ENCODE peak calls at places on chromosomes 2 and 18, in ten cellular contexts. L is epithelial cell of proximal tubule; M is T follicular helper cell; P is prostate gland; G is astrocyte; F is D341Med; T is Peyer's patch; W is HFFc6; Z is heart right ventricle; N is stimulated activated CD4-positive, alpha-beta T cell treated with anti-CD3 and anti-CD28 coated beads, Interleukin-12 subunit alpha, Interleukin-12 subunit beta, amount 100 ng/mL, for 4 hours. Q is an unnamed sample.

GRCh38 chr2:28422903-28423741 is 30.5 kb downstream of the FOSL2 start:
- DNase-seq in L (no peak), P (no peak), W (no peak), F (no peak), M (no peak), G (no peak), T (peak; percentile 41), Z (no peak), N (no peak), Q (no peak)

GRCh38 chr2:120456867-120457266 is 110.9 kb downstream of the INHBB start:
- DNase-seq in W (no peak), G (no peak), P (no peak), M (no peak), Z (no peak), T (no peak), L (no peak), F (no peak), N (no peak), Q (no peak)

GRCh38 chr2:224919472-224920110 is 122.7 kb downstream of the DOCK10 start:
- DNase-seq in L (no peak), G (no peak), F (no peak), Z (no peak), W (no peak), P (no peak), N (no peak), T (no peak), M (no peak), Q (no peak)

GRCh38 chr2:46045888-46046287 is 251.3 kb upstream of the EPAS1 start:
- DNase-seq in Z (no peak), N (no peak), G (no peak), T (no peak), P (no peak), L (no peak), W (no peak), F (no peak), M (no peak), Q (no peak)

GRCh38 chr2:20744366-20745335 is 77.7 kb downstream of the GDF7 start:
- DNase-seq in T (no peak), G (no peak), W (no peak), F (no peak), P (no peak), M (no peak), N (no peak), Z (no peak), L (no peak), Q (no peak)

GRCh38 chr18:14089176-14089575 is 43.1 kb downstream of the ZNF519 start:
- DNase-seq in T (no peak), P (no peak), N (no peak), L (no peak), W (no peak), G (no peak), F (no peak), Z (no peak), M (no peak), Q (no peak)

GRCh38 chr2:197198890-197199289 is 111.7 kb downstream of the ANKRD44 start:
- DNase-seq in N (peak; percentile 65), F (no peak), M (peak; percentile 88), L (no peak), P (peak; percentile 13), G (no peak), T (peak; percentile 53), W (no peak), Z (peak; percentile 21), Q (peak; percentile 58)

GRCh38 chr2:48253301-48253700 is 276.7 kb upstream of the STON1 start:
- DNase-seq in T (no peak), M (no peak), P (no peak), G (no peak), Z (no peak), L (no peak), F (no peak), W (no peak), N (no peak), Q (no peak)

GRCh38 chr2:37711308-37711731 is 39.9 kb upstream of the CDC42EP3 start:
- DNase-seq in W (peak; percentile 91), M (no peak), F (no peak), L (peak; percentile 52), P (no peak), G (peak; percentile 96), N (no peak), Z (no peak), T (no peak), Q (no peak)

GRCh38 chr18:8373486-8373885 is 235.8 kb upstream of the RAB12 start:
- DNase-seq in N (no peak), W (no peak), T (no peak), Z (no peak), F (no peak), L (no peak), G (no peak), M (no peak), P (no peak), Q (no peak)

GRCh38 chr2:191637182-191638078 is 40.5 kb upstream of the NABP1 start:
- DNase-seq in Z (no peak), L (peak; percentile 74), W (peak; percentile 66), N (no peak), F (no peak), G (peak; percentile 74), T (no peak), M (no peak), P (no peak), Q (no peak)

GRCh38 chr2:22991844-22992243 is 393.1 kb upstream of the KLHL29 start:
- DNase-seq in M (no peak), L (no peak), N (no peak), G (no peak), Z (no peak), P (no peak), W (no peak), F (no peak), T (no peak), Q (no peak)

GRCh38 chr2:31987454-31987853 is 23.4 kb downstream of the MEMO1 start:
- DNase-seq in F (no peak), M (no peak), L (no peak), Z (no peak), W (peak; percentile 57), N (no peak), P (no peak), G (peak; percentile 56), T (no peak), Q (no peak)

GRCh38 chr2:190359896-190360376 is 16.5 kb downstream of the INPP1 start:
- DNase-seq in W (peak; percentile 23), Z (peak; percentile 70), L (no peak), F (no peak), G (peak; percentile 64), P (peak; percentile 61), N (peak; percentile 28), T (peak; percentile 68), M (no peak), Q (peak; percentile 58)

GRCh38 chr2:136510244-136510643 is 255.1 kb upstream of the THSD7B start:
- DNase-seq in L (no peak), F (no peak), Z (no peak), N (no peak), M (no peak), T (no peak), G (no peak), W (no peak), P (no peak), Q (no peak)

GRCh38 chr2:68295523-68295922 is 24.2 kb downstream of the CNRIP1 start:
- DNase-seq in F (no peak), W (no peak), P (no peak), T (no peak), N (no peak), M (no peak), Z (no peak), G (no peak), L (no peak), Q (no peak)

GRCh38 chr2:46014911-46015654 is 282.1 kb upstream of the EPAS1 start:
- DNase-seq in M (no peak), F (no peak), T (no peak), G (peak; percentile 49), P (no peak), Z (peak; percentile 44), L (no peak), W (no peak), N (no peak), Q (no peak)

GRCh38 chr2:241168366-241168765 is 18.1 kb downstream of the PPP1R7 start:
- DNase-seq in L (no peak), M (no peak), G (no peak), W (no peak), P (no peak), Z (no peak), N (no peak), F (no peak), T (no peak), Q (no peak)

GRCh38 chr2:48356701-48357322 is 173.1 kb upstream of the STON1 start:
- DNase-seq in P (no peak), N (no peak), F (no peak), W (no peak), T (no peak), M (peak; percentile 2), G (peak; percentile 67), L (no peak), Z (no peak), Q (no peak)

GRCh38 chr18:48663931-48664847 is 125.4 kb downstream of the CTIF start:
- DNase-seq in F (peak; percentile 92), P (peak; percentile 59), Z (peak; percentile 68), T (peak; percentile 84), N (peak; percentile 44), W (no peak), G (peak; percentile 22), L (no peak), M (peak; percentile 28), Q (peak; percentile 45)

GRCh38 chr2:210169871-210170441 is 1.3 kb downstream of the KANSL1L start:
- DNase-seq in Z (no peak), W (peak; percentile 67), N (no peak), M (no peak), G (peak; percentile 78), T (no peak), P (no peak), L (no peak), F (no peak), Q (no peak)

GRCh38 chr2:38386377-38386776 is 9.3 kb upstream of the ATL2 start:
- DNase-seq in G (no peak), T (no peak), Z (no peak), F (no peak), W (no peak), P (no peak), M (no peak), L (no peak), N (no peak), Q (no peak)

GRCh38 chr18:44742741-44743311 is 62.1 kb downstream of the SETBP1 start:
- DNase-seq in T (no peak), F (peak; percentile 87), Z (peak; percentile 67), M (no peak), N (no peak), G (peak; percentile 76), W (no peak), P (no peak), L (peak; percentile 56), Q (peak; percentile 65)

GRCh38 chr2:29747786-29748470 is 173.5 kb downstream of the ALK start:
- DNase-seq in M (no peak), Z (no peak), P (no peak), W (peak; percentile 94), L (peak; percentile 90), F (peak; percentile 55), G (peak; percentile 99), T (no peak), N (no peak), Q (no peak)

GRCh38 chr2:63003349-63003748 is 47.3 kb upstream of the OTX1 start:
- DNase-seq in G (no peak), P (no peak), F (no peak), Z (no peak), N (no peak), L (no peak), W (no peak), T (no peak), M (no peak), Q (no peak)

GRCh38 chr2:165539985-165540384 is 70.5 kb downstream of the CSRNP3 start:
- DNase-seq in N (no peak), P (no peak), Z (no peak), L (no peak), G (no peak), M (no peak), W (no peak), F (no peak), T (no peak), Q (no peak)

GRCh38 chr2:238092486-238093035 is 7.6 kb upstream of the ESPNL start:
- DNase-seq in Z (no peak), F (peak; percentile 22), M (no peak), P (no peak), G (no peak), L (no peak), T (no peak), N (no peak), W (no peak), Q (no peak)

GRCh38 chr2:45009303-45009927 is at the start of gene SIX2:
- DNase-seq in L (peak; percentile 59), P (peak; percentile 95), T (peak; percentile 74), M (no peak), N (no peak), W (peak; percentile 37), G (peak; percentile 83), Z (peak; percentile 91), F (peak; percentile 94), Q (peak; percentile 83)